ENCODE peak calls at places on chromosome 16, in seven cellular contexts. O, Y, T, P, K, C and X are unnamed samples.

GRCh38 chr16:8931864-8932263 is 31.8 kb downstream of the USP7 start:
- DNase-seq in K (peak; percentile 5), T (peak; percentile 83), C (peak; percentile 24), O (peak; percentile 65), P (no peak), Y (no peak), X (no peak)

GRCh38 chr16:11145173-11145820 is 110.7 kb downstream of the SOCS1 start:
- DNase-seq in T (peak; percentile 18), K (no peak), O (peak; percentile 62), Y (no peak), C (no peak), P (peak; percentile 92), X (no peak)

GRCh38 chr16:85613609-85614337 is 651 bp downstream of the GSE1 start:
- DNase-seq in O (peak; percentile 83), K (peak; percentile 15), P (peak; percentile 66), T (peak; percentile 71), Y (peak; percentile 31), C (no peak), X (no peak)

GRCh38 chr16:78324649-78325274 is 225.3 kb downstream of the WWOX start:
- DNase-seq in T (no peak), K (no peak), C (no peak), Y (no peak), P (no peak), O (no peak), X (no peak)

GRCh38 chr16:1152123-1152638 is 725 bp upstream of the CACNA1H start:
- DNase-seq in P (no peak), C (no peak), K (no peak), T (no peak), Y (no peak), O (peak; percentile 50), X (no peak)

GRCh38 chr16:14658063-14658462 is 25.3 kb downstream of the BFAR start:
- DNase-seq in Y (no peak), T (peak; percentile 47), K (no peak), P (no peak), C (peak; percentile 67), O (no peak), X (peak; percentile 18)

GRCh38 chr16:89197633-89198416 is 2.5 kb downstream of the SLC22A31 start:
- DNase-seq in Y (no peak), P (no peak), K (no peak), O (peak; percentile 10), T (no peak), C (no peak), X (no peak)

GRCh38 chr16:10868562-10869469 is 8.2 kb upstream of the CIITA start:
- DNase-seq in C (no peak), T (peak; percentile 45), K (no peak), Y (no peak), P (no peak), O (peak; percentile 68), X (peak; percentile 41)

GRCh38 chr16:56729351-56729735 is 586 bp upstream of the NUP93 start:
- DNase-seq in T (no peak), C (no peak), K (no peak), P (no peak), O (no peak), Y (no peak), X (no peak)

GRCh38 chr16:17773698-17774101 is 302.9 kb upstream of the XYLT1 start:
- DNase-seq in Y (no peak), K (no peak), T (no peak), O (no peak), C (no peak), P (peak; percentile 80), X (no peak)

GRCh38 chr16:50285406-50286003 is 19.2 kb downstream of the ADCY7 start:
- DNase-seq in C (no peak), Y (no peak), T (no peak), K (no peak), O (no peak), P (peak; percentile 28), X (no peak)

GRCh38 chr16:46974352-46974751 is 878 bp upstream of the DNAJA2 start:
- DNase-seq in Y (no peak), P (peak; percentile 25), K (no peak), O (no peak), T (peak; percentile 17), C (no peak), X (peak; percentile 18)

GRCh38 chr16:50613281-50613991 is 65.2 kb downstream of the NKD1 start:
- DNase-seq in T (peak; percentile 36), Y (no peak), C (no peak), O (no peak), P (peak; percentile 28), K (no peak), X (no peak)

GRCh38 chr16:71904239-71904638 is 8.9 kb downstream of the IST1 start:
- DNase-seq in K (no peak), Y (no peak), C (no peak), T (no peak), P (no peak), O (no peak), X (no peak)

GRCh38 chr16:28503470-28504259 is 3.0 kb downstream of the IL27 start:
- DNase-seq in T (no peak), P (peak; percentile 2), O (no peak), K (no peak), C (no peak), Y (no peak), X (no peak)

GRCh38 chr16:62876133-62876532 is 839.9 kb upstream of the CDH8 start:
- DNase-seq in K (no peak), C (no peak), O (no peak), Y (no peak), P (no peak), T (no peak), X (no peak)

GRCh38 chr16:24036614-24037013 is 200.8 kb downstream of the PRKCB start:
- DNase-seq in T (peak; percentile 73), O (no peak), C (peak; percentile 33), P (peak; percentile 54), Y (peak; percentile 23), K (peak; percentile 33), X (peak; percentile 28)

GRCh38 chr16:66030036-66030435 is 336.5 kb upstream of the CDH5 start:
- DNase-seq in Y (no peak), C (no peak), P (no peak), K (no peak), O (peak; percentile 31), T (no peak), X (no peak)

GRCh38 chr16:49492090-49492801 is 118.6 kb downstream of the C16orf78 start:
- DNase-seq in P (peak; percentile 74), O (peak; percentile 53), T (peak; percentile 19), Y (no peak), K (peak; percentile 17), C (no peak), X (peak; percentile 69)